ENCODE peak calls at places on chromosomes 7 and 10, in nine cellular contexts. One of them, this sample, is unnamed.

GRCh38 chr10:74156919-74157289 is 5.9 kb downstream of the ADK start:
- DNase-seq in GM03348: no peak
- DNase-seq in GM19239: no peak
- DNase-seq in EH: peak; percentile 22
- DNase-seq in NCI-H510A treated with DMSO at 0.1 percent for 48 hours: no peak
- DNase-seq in T-helper 9 cell: no peak
- DNase-seq in occipital lobe: no peak
- DNase-seq in GM23248: no peak
- DNase-seq in T-helper 1 cell: no peak
- DNase-seq in this sample: no peak

GRCh38 chr7:16067695-16068094 is 353.6 kb downstream of the CRPPA start:
- DNase-seq in GM19239: no peak
- DNase-seq in T-helper 1 cell: no peak
- DNase-seq in EH: no peak
- DNase-seq in T-helper 9 cell: no peak
- DNase-seq in occipital lobe: no peak
- DNase-seq in NCI-H510A treated with DMSO at 0.1 percent for 48 hours: no peak
- DNase-seq in GM03348: no peak
- DNase-seq in GM23248: no peak
- DNase-seq in this sample: no peak

GRCh38 chr7:140810830-140811556 is 113.7 kb downstream of the BRAF start:
- DNase-seq in occipital lobe: peak; percentile 36
- DNase-seq in NCI-H510A treated with DMSO at 0.1 percent for 48 hours: peak; percentile 39
- DNase-seq in T-helper 1 cell: peak; percentile 49
- DNase-seq in T-helper 9 cell: peak; percentile 43
- DNase-seq in GM19239: peak; percentile 9
- DNase-seq in EH: peak; percentile 74
- DNase-seq in GM23248: peak; percentile 72
- DNase-seq in GM03348: peak; percentile 58
- DNase-seq in this sample: peak; percentile 81

GRCh38 chr10:71647526-71648354 is 71.8 kb downstream of the C10orf105 start:
- DNase-seq in occipital lobe: no peak
- DNase-seq in GM23248: peak; percentile 43
- DNase-seq in T-helper 9 cell: no peak
- DNase-seq in T-helper 1 cell: no peak
- DNase-seq in GM19239: no peak
- DNase-seq in EH: peak; percentile 6
- DNase-seq in NCI-H510A treated with DMSO at 0.1 percent for 48 hours: no peak
- DNase-seq in GM03348: peak; percentile 43
- DNase-seq in this sample: peak; percentile 6

GRCh38 chr10:78980815-78981214 is 88.0 kb upstream of the ZMIZ1 start:
- DNase-seq in GM23248: peak; percentile 40
- DNase-seq in T-helper 1 cell: no peak
- DNase-seq in EH: no peak
- DNase-seq in NCI-H510A treated with DMSO at 0.1 percent for 48 hours: no peak
- DNase-seq in T-helper 9 cell: no peak
- DNase-seq in GM19239: no peak
- DNase-seq in GM03348: no peak
- DNase-seq in occipital lobe: no peak
- DNase-seq in this sample: no peak

GRCh38 chr7:39592586-39592985 is 26.4 kb downstream of the YAE1 start:
- DNase-seq in GM23248: peak; percentile 88
- DNase-seq in T-helper 1 cell: no peak
- DNase-seq in T-helper 9 cell: no peak
- DNase-seq in EH: peak; percentile 70
- DNase-seq in NCI-H510A treated with DMSO at 0.1 percent for 48 hours: no peak
- DNase-seq in occipital lobe: no peak
- DNase-seq in GM03348: peak; percentile 53
- DNase-seq in GM19239: no peak
- DNase-seq in this sample: peak; percentile 52

GRCh38 chr10:125827133-125827532 is 3.8 kb downstream of the BCCIP start:
- DNase-seq in GM23248: no peak
- DNase-seq in GM19239: no peak
- DNase-seq in occipital lobe: no peak
- DNase-seq in GM03348: no peak
- DNase-seq in T-helper 1 cell: no peak
- DNase-seq in EH: no peak
- DNase-seq in T-helper 9 cell: no peak
- DNase-seq in NCI-H510A treated with DMSO at 0.1 percent for 48 hours: no peak
- DNase-seq in this sample: no peak

GRCh38 chr10:88582806-88583583 is at the start of gene RNLS:
- DNase-seq in GM23248: peak; percentile 73
- DNase-seq in GM19239: peak; percentile 39
- DNase-seq in EH: peak; percentile 62
- DNase-seq in T-helper 1 cell: peak; percentile 43
- DNase-seq in NCI-H510A treated with DMSO at 0.1 percent for 48 hours: peak; percentile 71
- DNase-seq in GM03348: peak; percentile 88
- DNase-seq in T-helper 9 cell: peak; percentile 48
- DNase-seq in occipital lobe: peak; percentile 88
- DNase-seq in this sample: peak; percentile 74

GRCh38 chr10:117960345-117960744 is 86.4 kb downstream of the RAB11FIP2 start:
- DNase-seq in GM19239: no peak
- DNase-seq in T-helper 1 cell: no peak
- DNase-seq in T-helper 9 cell: no peak
- DNase-seq in GM03348: no peak
- DNase-seq in occipital lobe: no peak
- DNase-seq in NCI-H510A treated with DMSO at 0.1 percent for 48 hours: no peak
- DNase-seq in EH: no peak
- DNase-seq in GM23248: peak; percentile 44
- DNase-seq in this sample: no peak

GRCh38 chr7:151590801-151591771 is 71.4 kb upstream of the RHEB start:
- DNase-seq in EH: no peak
- DNase-seq in occipital lobe: no peak
- DNase-seq in NCI-H510A treated with DMSO at 0.1 percent for 48 hours: no peak
- DNase-seq in T-helper 1 cell: no peak
- DNase-seq in GM03348: no peak
- DNase-seq in T-helper 9 cell: no peak
- DNase-seq in GM19239: no peak
- DNase-seq in GM23248: no peak
- DNase-seq in this sample: peak; percentile 27

GRCh38 chr10:102395677-102396197 is at the start of gene NFKB2:
- DNase-seq in T-helper 9 cell: no peak
- DNase-seq in GM19239: no peak
- DNase-seq in NCI-H510A treated with DMSO at 0.1 percent for 48 hours: no peak
- DNase-seq in GM23248: peak; percentile 70
- DNase-seq in EH: no peak
- DNase-seq in GM03348: no peak
- DNase-seq in T-helper 1 cell: no peak
- DNase-seq in occipital lobe: no peak
- DNase-seq in this sample: no peak

GRCh38 chr10:23081156-23081833 is 14.1 kb upstream of the MSRB2 start:
- DNase-seq in EH: peak; percentile 9
- DNase-seq in T-helper 9 cell: no peak
- DNase-seq in NCI-H510A treated with DMSO at 0.1 percent for 48 hours: no peak
- DNase-seq in T-helper 1 cell: no peak
- DNase-seq in occipital lobe: no peak
- DNase-seq in GM23248: peak; percentile 63
- DNase-seq in GM03348: peak; percentile 26
- DNase-seq in GM19239: no peak
- DNase-seq in this sample: no peak

GRCh38 chr7:157513162-157513621 is 176.4 kb downstream of the DNAJB6 start:
- DNase-seq in NCI-H510A treated with DMSO at 0.1 percent for 48 hours: no peak
- DNase-seq in GM03348: no peak
- DNase-seq in GM23248: no peak
- DNase-seq in EH: no peak
- DNase-seq in GM19239: no peak
- DNase-seq in T-helper 1 cell: no peak
- DNase-seq in T-helper 9 cell: no peak
- DNase-seq in occipital lobe: no peak
- DNase-seq in this sample: no peak

GRCh38 chr7:148865283-148865682 is 18.8 kb downstream of the EZH2 start:
- DNase-seq in GM19239: no peak
- DNase-seq in GM03348: no peak
- DNase-seq in T-helper 1 cell: no peak
- DNase-seq in occipital lobe: no peak
- DNase-seq in NCI-H510A treated with DMSO at 0.1 percent for 48 hours: peak; percentile 48
- DNase-seq in EH: no peak
- DNase-seq in GM23248: no peak
- DNase-seq in T-helper 9 cell: no peak
- DNase-seq in this sample: no peak

GRCh38 chr10:130877131-130877530 is 434.4 kb downstream of the TCERG1L start:
- DNase-seq in NCI-H510A treated with DMSO at 0.1 percent for 48 hours: no peak
- DNase-seq in GM23248: no peak
- DNase-seq in GM19239: no peak
- DNase-seq in EH: no peak
- DNase-seq in T-helper 1 cell: no peak
- DNase-seq in occipital lobe: no peak
- DNase-seq in GM03348: no peak
- DNase-seq in T-helper 9 cell: no peak
- DNase-seq in this sample: no peak

GRCh38 chr10:133156674-133157579 is 3.1 kb upstream of the KNDC1 start:
- DNase-seq in EH: peak; percentile 20
- DNase-seq in occipital lobe: no peak
- DNase-seq in GM23248: no peak
- DNase-seq in GM19239: no peak
- DNase-seq in NCI-H510A treated with DMSO at 0.1 percent for 48 hours: no peak
- DNase-seq in T-helper 1 cell: no peak
- DNase-seq in T-helper 9 cell: no peak
- DNase-seq in GM03348: no peak
- DNase-seq in this sample: no peak

GRCh38 chr10:92181575-92181974 is 109.3 kb downstream of the CPEB3 start:
- DNase-seq in T-helper 1 cell: no peak
- DNase-seq in occipital lobe: no peak
- DNase-seq in NCI-H510A treated with DMSO at 0.1 percent for 48 hours: peak; percentile 36
- DNase-seq in T-helper 9 cell: no peak
- DNase-seq in GM03348: no peak
- DNase-seq in EH: peak; percentile 16
- DNase-seq in GM23248: peak; percentile 7
- DNase-seq in GM19239: no peak
- DNase-seq in this sample: no peak

GRCh38 chr7:42831051-42831952 is 80.6 kb downstream of the C7orf25 start:
- DNase-seq in occipital lobe: peak; percentile 18
- DNase-seq in EH: peak; percentile 40
- DNase-seq in T-helper 9 cell: no peak
- DNase-seq in NCI-H510A treated with DMSO at 0.1 percent for 48 hours: no peak
- DNase-seq in T-helper 1 cell: no peak
- DNase-seq in GM23248: peak; percentile 67
- DNase-seq in GM03348: peak; percentile 65
- DNase-seq in GM19239: no peak
- DNase-seq in this sample: peak; percentile 52

GRCh38 chr10:102643346-102644065 is 773 bp upstream of the TRIM8 start:
- DNase-seq in NCI-H510A treated with DMSO at 0.1 percent for 48 hours: peak; percentile 77
- DNase-seq in GM19239: no peak
- DNase-seq in occipital lobe: peak; percentile 66
- DNase-seq in T-helper 1 cell: no peak
- DNase-seq in GM03348: peak; percentile 67
- DNase-seq in GM23248: peak; percentile 89
- DNase-seq in EH: peak; percentile 83
- DNase-seq in T-helper 9 cell: peak; percentile 22
- DNase-seq in this sample: peak; percentile 75

GRCh38 chr7:83457022-83457892 is 191.7 kb downstream of the SEMA3E start:
- DNase-seq in GM23248: peak; percentile 28
- DNase-seq in GM03348: peak; percentile 24
- DNase-seq in occipital lobe: no peak
- DNase-seq in GM19239: no peak
- DNase-seq in EH: no peak
- DNase-seq in NCI-H510A treated with DMSO at 0.1 percent for 48 hours: no peak
- DNase-seq in T-helper 9 cell: no peak
- DNase-seq in T-helper 1 cell: no peak
- DNase-seq in this sample: no peak

GRCh38 chr10:83182076-83182475 is 957.2 kb upstream of the GHITM start:
- DNase-seq in GM19239: no peak
- DNase-seq in NCI-H510A treated with DMSO at 0.1 percent for 48 hours: no peak
- DNase-seq in GM03348: no peak
- DNase-seq in occipital lobe: no peak
- DNase-seq in T-helper 9 cell: no peak
- DNase-seq in EH: peak; percentile 0
- DNase-seq in GM23248: no peak
- DNase-seq in T-helper 1 cell: no peak
- DNase-seq in this sample: no peak

This sample was measured in ACHN.